ENCODE peak calls at places on chromosomes 11 and 22, in five cellular contexts. One of them, this sample, is unnamed.

GRCh38 chr11:9150944-9151343 is 59.5 kb upstream of the SCUBE2 start:
- DNase-seq in thoracic aorta: no peak
- DNase-seq in BE2C: no peak
- DNase-seq in GM20000: no peak
- DNase-seq in fibroblast of lung: no peak
- DNase-seq in this sample: no peak

GRCh38 chr11:113549061-113549460 is 73.9 kb upstream of the DRD2 start:
- DNase-seq in fibroblast of lung: no peak
- DNase-seq in GM20000: no peak
- DNase-seq in thoracic aorta: no peak
- DNase-seq in BE2C: no peak
- DNase-seq in this sample: no peak

GRCh38 chr11:30155428-30155827 is 75.4 kb upstream of the FSHB start:
- DNase-seq in BE2C: no peak
- DNase-seq in GM20000: no peak
- DNase-seq in fibroblast of lung: no peak
- DNase-seq in thoracic aorta: no peak
- DNase-seq in this sample: no peak

GRCh38 chr11:92399702-92400101 is 175.1 kb downstream of the FAT3 start:
- DNase-seq in fibroblast of lung: no peak
- DNase-seq in BE2C: no peak
- DNase-seq in GM20000: no peak
- DNase-seq in thoracic aorta: no peak
- DNase-seq in this sample: no peak

GRCh38 chr22:47210112-47210657 is 447.7 kb downstream of the TBC1D22A start:
- DNase-seq in GM20000: no peak
- DNase-seq in thoracic aorta: no peak
- DNase-seq in BE2C: no peak
- DNase-seq in fibroblast of lung: no peak
- DNase-seq in this sample: no peak

GRCh38 chr11:134509381-134510068 is 97.5 kb upstream of the B3GAT1 start:
- DNase-seq in BE2C: no peak
- DNase-seq in fibroblast of lung: no peak
- DNase-seq in thoracic aorta: no peak
- DNase-seq in GM20000: no peak
- DNase-seq in this sample: peak

GRCh38 chr11:9525116-9525515 is 48.4 kb upstream of the WEE1 start:
- DNase-seq in BE2C: no peak
- DNase-seq in thoracic aorta: no peak
- DNase-seq in fibroblast of lung: peak
- DNase-seq in GM20000: no peak
- DNase-seq in this sample: no peak

GRCh38 chr11:68843052-68843561 is 1.4 kb upstream of the CPT1A start:
- DNase-seq in BE2C: no peak
- DNase-seq in thoracic aorta: no peak
- DNase-seq in GM20000: peak
- DNase-seq in fibroblast of lung: peak
- DNase-seq in this sample: peak

GRCh38 chr11:7575841-7576451 is 62.1 kb downstream of the PPFIBP2 start:
- DNase-seq in GM20000: no peak
- DNase-seq in fibroblast of lung: no peak
- DNase-seq in BE2C: no peak
- DNase-seq in thoracic aorta: no peak
- DNase-seq in this sample: no peak

DNA sequence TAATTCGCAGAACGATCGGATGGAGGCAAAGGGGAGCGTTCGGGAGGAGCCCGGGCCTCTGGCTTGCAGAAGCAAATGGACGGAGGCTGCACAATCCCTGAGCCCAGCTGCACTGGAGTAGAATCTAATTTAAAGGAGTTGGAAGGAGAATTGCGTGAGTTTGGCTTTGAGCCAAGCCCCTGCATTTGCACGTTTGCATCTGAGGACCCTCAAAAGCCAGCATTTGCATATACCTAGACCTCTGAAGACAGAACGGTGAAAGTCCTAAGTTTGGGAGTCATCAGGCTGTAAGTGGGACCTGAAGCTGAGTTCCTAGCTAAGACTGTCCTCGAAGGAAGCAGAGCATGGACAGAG is 15.6 kb downstream of the TP53AIP1 start:
- DNase-seq in fibroblast of lung: no peak
- DNase-seq in GM20000: no peak
- DNase-seq in BE2C: no peak
- DNase-seq in thoracic aorta: no peak
- DNase-seq in this sample: no peak
- TF ChIP-seq CTCF in fibroblast of lung: no peak
- TF ChIP-seq CTCF in GM20000: no peak
- TF ChIP-seq CTCF in BE2C: no peak
- TF ChIP-seq CTCF in thoracic aorta: no peak
- TF ChIP-seq CTCF in this sample: no peak

GRCh38 chr22:44444341-44445306 is 53.4 kb downstream of the RTL6 start:
- DNase-seq in thoracic aorta: no peak
- DNase-seq in GM20000: no peak
- DNase-seq in BE2C: no peak
- DNase-seq in fibroblast of lung: no peak
- DNase-seq in this sample: no peak
- TF ChIP-seq CTCF in thoracic aorta: no peak
- TF ChIP-seq CTCF in GM20000: no peak
- TF ChIP-seq CTCF in BE2C: peak
- TF ChIP-seq CTCF in fibroblast of lung: no peak
- TF ChIP-seq CTCF in this sample: no peak

GRCh38 chr11:91248199-91248807 is 976.3 kb upstream of the FAT3 start:
- DNase-seq in fibroblast of lung: peak
- DNase-seq in BE2C: peak
- DNase-seq in GM20000: no peak
- DNase-seq in thoracic aorta: no peak
- DNase-seq in this sample: no peak
- TF ChIP-seq CTCF in fibroblast of lung: peak
- TF ChIP-seq CTCF in BE2C: peak
- TF ChIP-seq CTCF in GM20000: peak
- TF ChIP-seq CTCF in thoracic aorta: peak
- TF ChIP-seq CTCF in this sample: no peak

DNA sequence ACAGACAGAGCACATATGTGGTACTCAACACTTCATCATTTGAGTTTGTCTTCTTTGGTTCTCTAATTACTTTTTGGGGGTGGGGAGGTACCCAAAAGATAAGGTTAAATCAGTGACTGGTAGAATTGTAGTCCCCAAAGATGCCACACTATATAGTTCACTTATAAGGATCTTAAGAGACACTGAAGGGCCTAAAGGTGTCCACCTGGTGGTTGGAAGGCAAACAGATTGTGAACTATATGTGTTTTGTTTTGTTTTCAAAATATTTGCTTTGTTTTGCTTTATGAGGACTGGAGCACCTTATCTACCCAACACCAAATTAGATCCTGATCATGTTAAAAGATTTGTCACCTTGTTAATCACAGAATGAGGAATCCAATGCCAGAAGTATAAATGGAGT is 136.1 kb downstream of the DCDC1 start:
- DNase-seq in thoracic aorta: no peak
- DNase-seq in BE2C: no peak
- DNase-seq in fibroblast of lung: peak
- DNase-seq in GM20000: no peak
- DNase-seq in this sample: no peak
- TF ChIP-seq CTCF in thoracic aorta: no peak
- TF ChIP-seq CTCF in BE2C: no peak
- TF ChIP-seq CTCF in fibroblast of lung: no peak
- TF ChIP-seq CTCF in GM20000: no peak
- TF ChIP-seq CTCF in this sample: no peak

GRCh38 chr11:86861810-86862209 is 61.5 kb downstream of the PRSS23 start:
- DNase-seq in BE2C: no peak
- DNase-seq in thoracic aorta: no peak
- DNase-seq in fibroblast of lung: no peak
- DNase-seq in GM20000: no peak
- DNase-seq in this sample: no peak
- TF ChIP-seq CTCF in BE2C: no peak
- TF ChIP-seq CTCF in thoracic aorta: no peak
- TF ChIP-seq CTCF in fibroblast of lung: no peak
- TF ChIP-seq CTCF in GM20000: no peak
- TF ChIP-seq CTCF in this sample: no peak

DNA sequence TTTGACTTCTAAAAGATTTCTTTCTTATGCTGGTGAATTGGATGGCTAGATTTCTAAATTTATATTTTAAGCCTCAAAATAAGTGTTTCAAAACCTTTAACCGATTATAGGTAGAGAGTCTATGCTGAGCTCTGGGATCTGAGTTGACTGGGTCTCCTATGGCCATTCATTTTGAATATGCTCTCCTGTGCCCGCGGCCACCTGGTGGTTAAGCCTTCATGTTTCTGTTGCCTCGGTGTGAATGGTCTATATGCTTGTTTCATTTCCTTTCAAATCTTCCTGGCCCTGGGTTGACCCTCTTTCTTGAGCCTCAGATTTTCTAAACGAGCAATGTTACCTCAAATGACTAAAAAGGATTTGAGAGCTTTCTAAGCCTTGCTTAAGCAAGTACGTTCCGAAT is 789.3 kb upstream of the KIRREL3 start:
- DNase-seq in BE2C: peak
- DNase-seq in thoracic aorta: no peak
- DNase-seq in fibroblast of lung: no peak
- DNase-seq in GM20000: no peak
- DNase-seq in this sample: no peak
- TF ChIP-seq CTCF in BE2C: peak
- TF ChIP-seq CTCF in thoracic aorta: no peak
- TF ChIP-seq CTCF in fibroblast of lung: no peak
- TF ChIP-seq CTCF in GM20000: no peak
- TF ChIP-seq CTCF in this sample: no peak

GRCh38 chr11:5293028-5293427 is 8.7 kb downstream of the OR51B4 start:
- DNase-seq in GM20000: no peak
- DNase-seq in BE2C: no peak
- DNase-seq in fibroblast of lung: no peak
- DNase-seq in thoracic aorta: no peak
- DNase-seq in this sample: no peak

GRCh38 chr11:5289696-5290095 is 12.1 kb downstream of the OR51B4 start:
- DNase-seq in thoracic aorta: no peak
- DNase-seq in GM20000: no peak
- DNase-seq in BE2C: no peak
- DNase-seq in fibroblast of lung: no peak
- DNase-seq in this sample: no peak

GRCh38 chr11:5288108-5288911 is 13.4 kb downstream of the OR51B4 start:
- DNase-seq in GM20000: no peak
- DNase-seq in fibroblast of lung: peak
- DNase-seq in thoracic aorta: no peak
- DNase-seq in BE2C: no peak
- DNase-seq in this sample: no peak

GRCh38 chr11:5288912-5289525 is 12.7 kb downstream of the OR51B4 start:
- DNase-seq in fibroblast of lung: no peak
- DNase-seq in GM20000: no peak
- DNase-seq in BE2C: no peak
- DNase-seq in thoracic aorta: no peak
- DNase-seq in this sample: no peak

GRCh38 chr11:5291207-5291838 is 10.4 kb downstream of the OR51B4 start:
- DNase-seq in thoracic aorta: no peak
- DNase-seq in BE2C: no peak
- DNase-seq in fibroblast of lung: peak
- DNase-seq in GM20000: peak
- DNase-seq in this sample: no peak
- TF ChIP-seq CTCF in thoracic aorta: no peak
- TF ChIP-seq CTCF in BE2C: peak
- TF ChIP-seq CTCF in fibroblast of lung: peak
- TF ChIP-seq CTCF in GM20000: peak
- TF ChIP-seq CTCF in this sample: no peak

GRCh38 chr11:46912526-46913150 is 5.7 kb downstream of the LRP4 start:
- DNase-seq in thoracic aorta: no peak
- DNase-seq in fibroblast of lung: no peak
- DNase-seq in BE2C: no peak
- DNase-seq in GM20000: no peak
- DNase-seq in this sample: no peak
- TF ChIP-seq CTCF in thoracic aorta: no peak
- TF ChIP-seq CTCF in fibroblast of lung: no peak
- TF ChIP-seq CTCF in BE2C: no peak
- TF ChIP-seq CTCF in GM20000: no peak
- TF ChIP-seq CTCF in this sample: no peak

This sample was measured in activated B cell treated with CpG ODN at 0.5 μM for 24 hours.